ENCODE peak calls at places on chromosome 11, in four cellular contexts. M, U, Z and K are unnamed samples.

GRCh38 chr11:2204361-2205213 is 33.0 kb upstream of the TH start:
- DNase-seq in M (no peak), U (no peak), Z (no peak), K (no peak)

GRCh38 chr11:134758342-134758931 is 346.4 kb upstream of the B3GAT1 start:
- DNase-seq in Z (no peak), M (no peak), U (no peak), K (no peak)

GRCh38 chr11:30914143-30914762 is 328.1 kb upstream of the MPPED2 start:
- DNase-seq in U (peak), M (no peak), Z (peak), K (peak)

GRCh38 chr11:2799881-2800654 is 85.5 kb downstream of the CDKN1C start:
- DNase-seq in Z (no peak), M (no peak), U (no peak), K (no peak)

GRCh38 chr11:35619030-35619753 is 932 bp downstream of the FJX1 start:
- DNase-seq in U (peak), Z (no peak), M (no peak), K (peak)

GRCh38 chr11:14614223-14614622 is 29.4 kb upstream of the PDE3B start:
- DNase-seq in U (no peak), M (no peak), Z (no peak), K (no peak)

GRCh38 chr11:13831707-13832106 is 130.8 kb upstream of the SPON1 start:
- DNase-seq in M (no peak), Z (no peak), U (no peak), K (no peak)

GRCh38 chr11:122697636-122698167 is 42.2 kb downstream of the UBASH3B start:
- DNase-seq in M (no peak), U (no peak), Z (no peak), K (no peak)

GRCh38 chr11:62182147-62182869 is 7.7 kb upstream of the SCGB1D1 start:
- DNase-seq in U (no peak), Z (no peak), M (no peak), K (no peak)

GRCh38 chr11:2582436-2582931 is 117.3 kb downstream of the KCNQ1OT1 start:
- DNase-seq in M (no peak), U (no peak), Z (no peak), K (no peak)

GRCh38 chr11:111978028-111978771 is 41.1 kb downstream of the DIXDC1 start:
- DNase-seq in M (no peak), U (peak), Z (peak), K (peak)

GRCh38 chr11:46382644-46383403 is 1.4 kb downstream of the MDK start:
- DNase-seq in U (peak), M (no peak), Z (no peak), K (peak)

GRCh38 chr11:65288706-65289536 is 25.7 kb upstream of the CDC42EP2 start:
- DNase-seq in M (no peak), Z (no peak), U (no peak), K (peak)

GRCh38 chr11:44818110-44818509 is 91.3 kb downstream of the TSPAN18 start:
- DNase-seq in M (no peak), U (no peak), Z (no peak), K (no peak)

GRCh38 chr11:5107285-5107684 is 30.9 kb downstream of the OR52A5 start:
- DNase-seq in M (no peak), Z (no peak), U (no peak), K (no peak)

GRCh38 chr11:2519879-2520735 is 75.3 kb downstream of the KCNQ1 start:
- DNase-seq in Z (no peak), U (no peak), M (no peak), K (no peak)

GRCh38 chr11:110710520-110711381 is 1.5 kb downstream of the ARHGAP20 start:
- DNase-seq in M (no peak), U (no peak), Z (no peak), K (peak)

GRCh38 chr11:128417607-128418324 is 169.6 kb downstream of the ETS1 start:
- DNase-seq in U (no peak), M (no peak), Z (peak), K (no peak)

GRCh38 chr11:93888026-93888425 is 37.6 kb upstream of the VSTM5 start:
- DNase-seq in M (no peak), Z (no peak), U (no peak), K (no peak)

GRCh38 chr11:79564288-79564925 is 123.6 kb upstream of the TENM4 start:
- DNase-seq in M (no peak), Z (no peak), U (no peak), K (no peak)

GRCh38 chr11:18741783-18742182 is 15.8 kb upstream of the IGSF22 start:
- DNase-seq in U (no peak), Z (no peak), M (no peak), K (no peak)

GRCh38 chr11:76067099-76067498 is 139.2 kb downstream of the WNT11 start:
- DNase-seq in U (no peak), M (no peak), Z (no peak), K (no peak)

GRCh38 chr11:72576661-72577060 is 97.6 kb downstream of the PDE2A start:
- DNase-seq in U (no peak), M (no peak), Z (no peak), K (no peak)

GRCh38 chr11:76335827-76336226 is 45.1 kb downstream of the THAP12 start:
- DNase-seq in Z (no peak), U (no peak), M (no peak), K (no peak)

GRCh38 chr11:105168457-105168856 is 28.9 kb upstream of the CARD18 start:
- DNase-seq in U (no peak), M (no peak), Z (no peak), K (no peak)

GRCh38 chr11:2089536-2090165 is 49.5 kb downstream of the IGF2 start:
- DNase-seq in M (no peak), Z (no peak), U (peak), K (peak)

GRCh38 chr11:16239130-16240105 is 116.9 kb downstream of the SOX6 start:
- DNase-seq in U (no peak), Z (peak), M (no peak), K (no peak)

GRCh38 chr11:24755260-24755839 is 258.5 kb downstream of the LUZP2 start:
- DNase-seq in M (no peak), Z (no peak), U (no peak), K (no peak)

GRCh38 chr11:118171274-118172062 is 5.0 kb downstream of the SCN2B start:
- DNase-seq in Z (peak), U (peak), M (no peak), K (peak)

GRCh38 chr11:34250732-34251639 is 106.8 kb downstream of the ABTB2 start:
- DNase-seq in M (peak), Z (no peak), U (no peak), K (no peak)

GRCh38 chr11:8017894-8018741 is 31.0 kb downstream of the EIF3F start:
- DNase-seq in Z (no peak), M (no peak), U (no peak), K (no peak)

GRCh38 chr11:35308157-35308556 is 111.2 kb downstream of the SLC1A2 start:
- DNase-seq in M (no peak), Z (no peak), U (no peak), K (no peak)

GRCh38 chr11:67996622-67997459 is 7.1 kb downstream of the UNC93B1 start:
- DNase-seq in Z (no peak), M (no peak), U (no peak), K (no peak)

GRCh38 chr11:29321293-29322132 is 695.3 kb downstream of the KCNA4 start:
- DNase-seq in U (no peak), Z (peak), M (no peak), K (no peak)

GRCh38 chr11:2193099-2193886 is 21.7 kb upstream of the TH start:
- DNase-seq in U (no peak), Z (no peak), M (no peak), K (no peak)

GRCh38 chr11:104051806-104052205 is 15.4 kb downstream of the DDI1 start:
- DNase-seq in M (no peak), Z (no peak), U (no peak), K (no peak)

GRCh38 chr11:12242071-12242672 is 131.8 kb downstream of the MICAL2 start:
- DNase-seq in U (no peak), Z (no peak), M (no peak), K (peak)

GRCh38 chr11:17544181-17544622 is at the start of gene USH1C:
- DNase-seq in Z (no peak), M (no peak), U (no peak), K (peak)